ENCODE peak calls at places on chromosomes 3 and 15, in nine cellular contexts. One of them, this sample, is unnamed. For H3K27me3, the result is how much of the 10 kb centered on the place peaks cover.

GRCh38 chr3:195183071-195183776 is 87.7 kb downstream of the XXYLT1 start:
- DNase-seq in brain microvascular endothelial cell: no peak
- DNase-seq in CD4-positive, alpha-beta T cell: no peak
- DNase-seq in heart left ventricle: no peak
- DNase-seq in body of pancreas: no peak
- DNase-seq in ovary: no peak
- DNase-seq in tibial artery: no peak
- DNase-seq in Panc1: no peak
- DNase-seq in breast epithelium: no peak
- DNase-seq in this sample: no peak

GRCh38 chr3:134194247-134194646 is 56.4 kb downstream of the RYK start:
- DNase-seq in ovary: no peak
- DNase-seq in CD4-positive, alpha-beta T cell: no peak
- DNase-seq in body of pancreas: no peak
- DNase-seq in heart left ventricle: no peak
- DNase-seq in brain microvascular endothelial cell: no peak
- DNase-seq in breast epithelium: no peak
- DNase-seq in Panc1: no peak
- DNase-seq in tibial artery: no peak
- DNase-seq in this sample: no peak

GRCh38 chr15:42775431-42775830 is 38.5 kb upstream of the CDAN1 start:
- DNase-seq in CD4-positive, alpha-beta T cell: no peak
- DNase-seq in breast epithelium: no peak
- DNase-seq in brain microvascular endothelial cell: no peak
- DNase-seq in body of pancreas: no peak
- DNase-seq in Panc1: no peak
- DNase-seq in tibial artery: no peak
- DNase-seq in heart left ventricle: no peak
- DNase-seq in ovary: no peak
- DNase-seq in this sample: no peak

GRCh38 chr3:125052671-125053303 is 3.0 kb downstream of the HEG1 start:
- DNase-seq in brain microvascular endothelial cell: peak
- DNase-seq in body of pancreas: no peak
- DNase-seq in Panc1: no peak
- DNase-seq in breast epithelium: no peak
- DNase-seq in CD4-positive, alpha-beta T cell: no peak
- DNase-seq in ovary: no peak
- DNase-seq in tibial artery: no peak
- DNase-seq in heart left ventricle: no peak
- DNase-seq in this sample: no peak

GRCh38 chr3:58608648-58609047 is 31.5 kb upstream of the FAM107A start:
- DNase-seq in breast epithelium: no peak
- DNase-seq in CD4-positive, alpha-beta T cell: no peak
- DNase-seq in tibial artery: no peak
- DNase-seq in ovary: no peak
- DNase-seq in body of pancreas: peak
- DNase-seq in Panc1: no peak
- DNase-seq in heart left ventricle: no peak
- DNase-seq in brain microvascular endothelial cell: no peak
- DNase-seq in this sample: no peak

GRCh38 chr15:75454471-75455418 is 3.3 kb upstream of the SIN3A start:
- DNase-seq in brain microvascular endothelial cell: peak
- DNase-seq in CD4-positive, alpha-beta T cell: peak
- DNase-seq in tibial artery: no peak
- DNase-seq in heart left ventricle: peak
- DNase-seq in ovary: peak
- DNase-seq in body of pancreas: peak
- DNase-seq in breast epithelium: peak
- DNase-seq in Panc1: no peak
- DNase-seq in this sample: peak

GRCh38 chr15:26531489-26531888 is 241.4 kb downstream of the GABRB3 start:
- DNase-seq in CD4-positive, alpha-beta T cell: no peak
- DNase-seq in body of pancreas: no peak
- DNase-seq in ovary: no peak
- DNase-seq in brain microvascular endothelial cell: no peak
- DNase-seq in tibial artery: no peak
- DNase-seq in heart left ventricle: no peak
- DNase-seq in breast epithelium: no peak
- DNase-seq in Panc1: no peak
- DNase-seq in this sample: no peak

GRCh38 chr3:189041482-189042090 is 130.2 kb upstream of the TPRG1 start:
- DNase-seq in heart left ventricle: peak
- DNase-seq in Panc1: peak
- DNase-seq in body of pancreas: peak
- DNase-seq in breast epithelium: no peak
- DNase-seq in brain microvascular endothelial cell: peak
- DNase-seq in ovary: peak
- DNase-seq in CD4-positive, alpha-beta T cell: peak
- DNase-seq in tibial artery: no peak
- DNase-seq in this sample: peak

GRCh38 chr15:45863881-45864580 is 229.2 kb downstream of the SQOR start:
- DNase-seq in CD4-positive, alpha-beta T cell: no peak
- DNase-seq in body of pancreas: peak
- DNase-seq in ovary: no peak
- DNase-seq in brain microvascular endothelial cell: no peak
- DNase-seq in breast epithelium: no peak
- DNase-seq in tibial artery: no peak
- DNase-seq in Panc1: no peak
- DNase-seq in heart left ventricle: no peak
- DNase-seq in this sample: no peak

GRCh38 chr3:143644370-143645089 is 203.7 kb downstream of the SLC9A9 start:
- DNase-seq in heart left ventricle: no peak
- DNase-seq in CD4-positive, alpha-beta T cell: no peak
- DNase-seq in tibial artery: no peak
- DNase-seq in ovary: no peak
- DNase-seq in body of pancreas: peak
- DNase-seq in Panc1: peak
- DNase-seq in breast epithelium: no peak
- DNase-seq in brain microvascular endothelial cell: peak
- DNase-seq in this sample: peak

GRCh38 chr3:124654470-124654845 is 75.8 kb upstream of the UMPS start:
- DNase-seq in heart left ventricle: no peak
- DNase-seq in body of pancreas: no peak
- DNase-seq in Panc1: no peak
- DNase-seq in ovary: no peak
- DNase-seq in breast epithelium: no peak
- DNase-seq in CD4-positive, alpha-beta T cell: no peak
- DNase-seq in brain microvascular endothelial cell: no peak
- DNase-seq in tibial artery: no peak
- DNase-seq in this sample: no peak

GRCh38 chr3:122857019-122857418 is 62.1 kb downstream of the SLC49A4 start:
- DNase-seq in breast epithelium: no peak
- DNase-seq in CD4-positive, alpha-beta T cell: no peak
- DNase-seq in Panc1: no peak
- DNase-seq in body of pancreas: no peak
- DNase-seq in tibial artery: no peak
- DNase-seq in heart left ventricle: no peak
- DNase-seq in ovary: no peak
- DNase-seq in brain microvascular endothelial cell: no peak
- DNase-seq in this sample: no peak

GRCh38 chr3:24139463-24140412 is 194.7 kb downstream of the NR1D2 start:
- DNase-seq in heart left ventricle: no peak
- DNase-seq in tibial artery: no peak
- DNase-seq in CD4-positive, alpha-beta T cell: no peak
- DNase-seq in brain microvascular endothelial cell: no peak
- DNase-seq in breast epithelium: no peak
- DNase-seq in ovary: no peak
- DNase-seq in body of pancreas: no peak
- DNase-seq in Panc1: no peak
- DNase-seq in this sample: no peak

GRCh38 chr3:168653255-168653654 is 557.5 kb upstream of the GOLIM4 start:
- DNase-seq in ovary: no peak
- DNase-seq in CD4-positive, alpha-beta T cell: no peak
- DNase-seq in Panc1: no peak
- DNase-seq in body of pancreas: no peak
- DNase-seq in brain microvascular endothelial cell: no peak
- DNase-seq in tibial artery: no peak
- DNase-seq in heart left ventricle: no peak
- DNase-seq in breast epithelium: no peak
- DNase-seq in this sample: no peak

GRCh38 chr3:159634414-159634813 is 354.2 kb upstream of the IL12A start:
- DNase-seq in Panc1: no peak
- DNase-seq in heart left ventricle: no peak
- DNase-seq in CD4-positive, alpha-beta T cell: no peak
- DNase-seq in tibial artery: no peak
- DNase-seq in ovary: no peak
- DNase-seq in brain microvascular endothelial cell: peak
- DNase-seq in body of pancreas: no peak
- DNase-seq in breast epithelium: no peak
- DNase-seq in this sample: no peak

GRCh38 chr15:63048986-63049665 is 6.6 kb downstream of the TPM1 start:
- DNase-seq in CD4-positive, alpha-beta T cell: peak
- DNase-seq in tibial artery: no peak
- DNase-seq in Panc1: no peak
- DNase-seq in breast epithelium: no peak
- DNase-seq in heart left ventricle: peak
- DNase-seq in brain microvascular endothelial cell: no peak
- DNase-seq in ovary: peak
- DNase-seq in body of pancreas: peak
- DNase-seq in this sample: peak

GRCh38 chr15:45133561-45133920 is 3.7 kb downstream of the DUOX1 start:
- DNase-seq in Panc1: no peak
- DNase-seq in body of pancreas: no peak
- DNase-seq in tibial artery: no peak
- DNase-seq in CD4-positive, alpha-beta T cell: no peak
- DNase-seq in brain microvascular endothelial cell: no peak
- DNase-seq in heart left ventricle: no peak
- DNase-seq in breast epithelium: no peak
- DNase-seq in ovary: no peak
- DNase-seq in this sample: no peak

GRCh38 chr3:112032377-112032776 is 2.2 kb upstream of the TMPRSS7 start:
- DNase-seq in heart left ventricle: no peak
- DNase-seq in breast epithelium: no peak
- DNase-seq in tibial artery: no peak
- DNase-seq in CD4-positive, alpha-beta T cell: no peak
- DNase-seq in brain microvascular endothelial cell: no peak
- DNase-seq in ovary: no peak
- DNase-seq in Panc1: no peak
- DNase-seq in body of pancreas: no peak
- DNase-seq in this sample: no peak

GRCh38 chr3:150798122-150798618 is 35.2 kb upstream of the SIAH2 start:
- DNase-seq in heart left ventricle: no peak
- DNase-seq in Panc1: no peak
- DNase-seq in brain microvascular endothelial cell: no peak
- DNase-seq in tibial artery: no peak
- DNase-seq in breast epithelium: no peak
- DNase-seq in CD4-positive, alpha-beta T cell: no peak
- DNase-seq in body of pancreas: peak
- DNase-seq in ovary: no peak
- DNase-seq in this sample: no peak

GRCh38 chr3:10817506-10817905 is 1.5 kb downstream of the SLC6A11 start:
- DNase-seq in body of pancreas: no peak
- DNase-seq in CD4-positive, alpha-beta T cell: no peak
- DNase-seq in ovary: no peak
- DNase-seq in tibial artery: no peak
- DNase-seq in breast epithelium: no peak
- DNase-seq in Panc1: no peak
- DNase-seq in heart left ventricle: no peak
- DNase-seq in brain microvascular endothelial cell: no peak
- DNase-seq in this sample: no peak
- H3K27me3 ChIP-seq in body of pancreas: under half
- H3K27me3 ChIP-seq in CD4-positive, alpha-beta T cell: under half
- H3K27me3 ChIP-seq in ovary: under half
- H3K27me3 ChIP-seq in tibial artery: under half
- H3K27me3 ChIP-seq in breast epithelium: under half
- H3K27me3 ChIP-seq in Panc1: under half
- H3K27me3 ChIP-seq in heart left ventricle: under half
- H3K27me3 ChIP-seq in brain microvascular endothelial cell: under half
- H3K27me3 ChIP-seq in this sample: under half

DNA sequence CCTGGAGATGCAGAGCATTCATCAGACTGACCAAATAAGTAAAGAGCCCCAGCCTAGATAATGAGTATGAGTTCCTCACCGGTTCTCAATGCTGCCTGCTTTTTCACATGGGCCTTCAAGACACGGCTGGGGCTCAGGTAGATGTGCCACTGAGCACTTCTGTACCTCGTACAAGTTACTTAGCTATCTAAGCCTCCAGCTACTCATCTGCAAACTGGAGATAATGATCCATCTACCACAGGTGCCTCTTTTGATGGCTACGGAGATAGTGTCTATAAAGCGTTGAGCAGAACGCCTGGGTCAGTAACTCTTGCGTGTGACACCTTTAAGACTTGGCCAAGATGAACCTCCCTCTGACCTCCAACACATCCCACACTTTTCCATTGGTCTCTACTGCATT is 56.3 kb downstream of the CCR4 start:
- DNase-seq in body of pancreas: no peak
- DNase-seq in heart left ventricle: no peak
- DNase-seq in ovary: no peak
- DNase-seq in brain microvascular endothelial cell: no peak
- DNase-seq in tibial artery: no peak
- DNase-seq in CD4-positive, alpha-beta T cell: no peak
- DNase-seq in breast epithelium: no peak
- DNase-seq in Panc1: no peak
- DNase-seq in this sample: no peak
- TF ChIP-seq CTCF in body of pancreas: no peak
- TF ChIP-seq CTCF in heart left ventricle: no peak
- TF ChIP-seq CTCF in ovary: no peak
- TF ChIP-seq CTCF in brain microvascular endothelial cell: no peak
- TF ChIP-seq CTCF in tibial artery: no peak
- TF ChIP-seq CTCF in CD4-positive, alpha-beta T cell: no peak
- TF ChIP-seq CTCF in breast epithelium: no peak
- TF ChIP-seq CTCF in Panc1: no peak
- TF ChIP-seq CTCF in this sample: no peak

GRCh38 chr3:152257246-152258074 is 11.3 kb upstream of the MBNL1 start:
- DNase-seq in brain microvascular endothelial cell: peak
- DNase-seq in Panc1: no peak
- DNase-seq in breast epithelium: no peak
- DNase-seq in body of pancreas: no peak
- DNase-seq in CD4-positive, alpha-beta T cell: no peak
- DNase-seq in ovary: no peak
- DNase-seq in heart left ventricle: no peak
- DNase-seq in tibial artery: no peak
- DNase-seq in this sample: no peak
- H3K27me3 ChIP-seq in brain microvascular endothelial cell: under half
- H3K27me3 ChIP-seq in Panc1: under half
- H3K27me3 ChIP-seq in breast epithelium: under half
- H3K27me3 ChIP-seq in body of pancreas: under half
- H3K27me3 ChIP-seq in CD4-positive, alpha-beta T cell: under half
- H3K27me3 ChIP-seq in ovary: under half
- H3K27me3 ChIP-seq in heart left ventricle: under half
- H3K27me3 ChIP-seq in tibial artery: under half
- H3K27me3 ChIP-seq in this sample: under half

DNA sequence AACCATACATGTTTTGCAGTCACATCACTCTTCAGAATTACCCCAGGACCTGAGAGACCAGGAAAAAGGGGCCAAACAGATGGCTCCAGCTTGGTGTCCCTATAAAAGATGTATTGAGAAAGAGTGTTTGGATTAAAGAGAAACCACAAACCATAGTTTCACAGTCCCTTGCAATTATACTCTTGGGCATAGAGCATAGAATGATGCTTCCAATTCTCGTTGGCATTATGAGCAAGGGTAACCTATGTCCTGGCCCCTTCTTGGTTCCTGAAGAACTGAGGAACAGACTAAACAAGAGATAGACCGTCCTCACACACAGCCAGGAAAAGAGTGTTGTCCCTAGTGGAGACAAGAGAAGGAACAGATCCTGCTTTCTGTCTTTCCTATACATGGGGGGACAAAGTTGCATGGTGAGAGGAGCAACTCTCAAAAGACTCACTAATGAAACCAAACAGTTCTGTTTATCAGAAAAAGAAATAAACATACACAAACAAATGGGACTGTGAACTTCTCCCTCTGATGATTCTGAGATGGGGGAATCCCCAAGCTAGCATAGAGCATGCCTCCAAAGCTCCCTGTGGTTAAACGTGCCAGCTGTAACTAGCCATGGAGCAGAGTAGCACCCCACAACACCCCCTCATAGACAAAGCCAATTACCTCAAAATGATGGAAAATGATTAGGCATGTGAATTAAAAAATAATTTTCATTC is 908.6 kb downstream of the NTRK3 start:
- DNase-seq in CD4-positive, alpha-beta T cell: no peak
- DNase-seq in Panc1: no peak
- DNase-seq in ovary: no peak
- DNase-seq in heart left ventricle: no peak
- DNase-seq in brain microvascular endothelial cell: no peak
- DNase-seq in body of pancreas: no peak
- DNase-seq in tibial artery: no peak
- DNase-seq in breast epithelium: no peak
- DNase-seq in this sample: no peak
- TF ChIP-seq CTCF in CD4-positive, alpha-beta T cell: no peak
- TF ChIP-seq CTCF in Panc1: no peak
- TF ChIP-seq CTCF in ovary: no peak
- TF ChIP-seq CTCF in heart left ventricle: no peak
- TF ChIP-seq CTCF in brain microvascular endothelial cell: no peak
- TF ChIP-seq CTCF in body of pancreas: no peak
- TF ChIP-seq CTCF in tibial artery: no peak
- TF ChIP-seq CTCF in breast epithelium: no peak
- TF ChIP-seq CTCF in this sample: no peak